ENCODE peak calls at places on chromosome 9, in nine cellular contexts. B is body of pancreas, N is K562, C is heart left ventricle, P is stomach, V is Peyer's patch, K is adrenal gland, Z is thyroid gland, F is ovary. Y is an unnamed sample.

GRCh38 chr9:37914701-37915358 is 10.9 kb upstream of the SLC25A51 start:
- DNase-seq in B (no peak), N (no peak), C (no peak), P (no peak), V (no peak), K (no peak), Z (no peak), F (no peak), Y (no peak)

GRCh38 chr9:93652604-93653592 is 76.5 kb downstream of the PHF2 start:
- DNase-seq in B (peak), N (no peak), C (no peak), P (no peak), V (no peak), K (no peak), Z (peak), F (no peak), Y (no peak)

GRCh38 chr9:79263666-79264460 is 307.9 kb upstream of the TLE4 start:
- DNase-seq in B (peak), N (no peak), C (no peak), P (no peak), V (no peak), K (peak), Z (no peak), F (no peak), Y (no peak)

GRCh38 chr9:124373851-124374250 is 41.4 kb downstream of the PSMB7 start:
- DNase-seq in B (no peak), N (no peak), C (no peak), P (no peak), V (no peak), K (no peak), Z (no peak), F (no peak), Y (no peak)

GRCh38 chr9:105413486-105414068 is 34.3 kb upstream of the FSD1L start:
- DNase-seq in B (peak), N (no peak), C (no peak), P (no peak), V (no peak), K (no peak), Z (peak), F (no peak), Y (no peak)

GRCh38 chr9:79664375-79664825 is 92.6 kb downstream of the TLE4 start:
- DNase-seq in B (no peak), N (no peak), C (no peak), P (no peak), V (no peak), K (no peak), Z (no peak), F (no peak), Y (no peak)

GRCh38 chr9:132597073-132597775 is 14.8 kb downstream of the BARHL1 start:
- DNase-seq in B (peak), N (no peak), C (peak), P (no peak), V (no peak), K (no peak), Z (peak), F (no peak), Y (peak)

GRCh38 chr9:79215819-79216218 is 355.9 kb upstream of the TLE4 start:
- DNase-seq in B (no peak), N (no peak), C (no peak), P (no peak), V (no peak), K (no peak), Z (no peak), F (no peak), Y (no peak)

GRCh38 chr9:95848764-95849163 is 26.7 kb upstream of the ERCC6L2 start:
- DNase-seq in B (no peak), N (no peak), C (no peak), P (no peak), V (no peak), K (no peak), Z (no peak), F (no peak), Y (no peak)

GRCh38 chr9:40884072-40884901 is 244.2 kb downstream of the FOXD4L6 start:
- DNase-seq in B (no peak), N (peak), C (no peak), P (no peak), V (no peak), K (no peak), Z (no peak), F (no peak), Y (no peak)

GRCh38 chr9:34651876-34652602 is at the start of gene IL11RA:
- DNase-seq in B (peak), N (peak), C (peak), P (peak), V (peak), K (peak), Z (peak), F (peak), Y (peak)

DNA sequence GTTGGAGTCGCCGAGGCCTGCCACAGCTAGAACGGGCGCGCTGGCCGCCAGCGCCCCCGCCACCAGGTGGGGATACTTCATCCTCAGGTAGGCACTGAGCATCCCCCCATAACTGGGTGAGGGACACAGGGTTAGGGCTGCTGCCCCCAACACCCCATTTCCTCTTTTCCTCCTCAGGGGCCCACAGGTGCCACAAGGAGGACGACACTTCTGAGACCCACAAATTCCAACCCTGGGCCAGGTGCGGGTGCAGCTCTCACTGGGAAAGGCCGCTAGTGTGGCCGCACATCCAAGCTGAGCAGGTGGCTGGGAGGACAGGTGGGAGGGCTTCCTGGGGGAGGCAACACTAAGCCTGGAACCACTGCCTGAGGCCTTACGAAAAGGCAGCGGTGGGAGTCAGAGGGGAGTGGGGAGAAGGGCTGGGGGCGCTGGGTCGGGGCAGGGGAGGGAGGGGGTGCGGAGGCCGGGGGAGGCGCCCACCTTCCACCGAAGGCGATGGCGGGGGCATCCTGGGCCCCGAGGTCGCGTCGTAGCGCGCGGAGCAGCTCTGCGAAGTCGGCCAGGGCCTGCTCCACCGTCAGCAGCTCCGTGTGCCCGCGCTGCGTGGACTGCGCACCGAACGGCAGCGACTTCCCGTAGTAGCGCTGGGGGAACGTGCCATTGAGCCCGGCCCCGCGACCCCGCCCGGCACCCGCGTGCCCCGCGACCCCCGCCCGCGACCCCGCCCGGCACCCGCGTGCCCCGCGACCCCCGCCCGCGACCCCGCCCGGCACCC is 961 bp downstream of the DPP7 start:
- DNase-seq in B (no peak), N (peak), C (no peak), P (no peak), V (no peak), K (no peak), Z (no peak), F (no peak), Y (no peak)
- TF ChIP-seq CTCF in B (no peak), N (no peak), C (no peak), P (no peak), V (no peak), K (no peak), Z (no peak), F (no peak), Y (no peak)

DNA sequence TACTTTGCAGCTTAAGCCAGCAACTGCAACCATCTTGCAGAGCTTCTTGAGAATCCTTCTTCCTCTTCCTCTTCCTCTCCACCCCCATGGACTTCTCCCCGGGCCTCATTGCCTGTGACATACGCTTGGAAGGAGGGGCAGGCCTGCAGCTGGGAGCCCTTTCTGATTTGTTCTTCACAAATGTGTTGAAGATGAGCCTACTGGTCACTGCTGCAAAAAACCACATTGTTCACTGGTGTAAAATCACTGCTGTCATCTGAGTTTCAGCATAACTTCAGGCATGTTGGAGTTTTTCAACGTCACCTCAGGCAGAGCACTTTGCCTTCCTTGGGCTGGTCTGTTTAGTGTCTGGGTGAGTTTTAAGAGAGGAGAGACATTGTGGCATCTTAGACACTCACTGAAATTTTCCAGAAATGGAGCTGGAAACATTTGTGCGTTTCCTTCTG is 7.9 kb downstream of the TJP2 start:
- DNase-seq in B (no peak), N (no peak), C (peak), P (no peak), V (no peak), K (no peak), Z (no peak), F (no peak), Y (no peak)
- TF ChIP-seq POLR2A in B (no peak), N (no peak), C (no peak), P (no peak), V (no peak), K (no peak), Z (no peak), F (no peak), Y (no peak)

GRCh38 chr9:110582156-110582555 is 2.6 kb upstream of the SVEP1 start:
- DNase-seq in B (no peak), N (no peak), C (no peak), P (no peak), V (no peak), K (no peak), Z (no peak), F (no peak), Y (no peak)

GRCh38 chr9:110578575-110578895 is 1.0 kb downstream of the SVEP1 start:
- DNase-seq in B (no peak), N (no peak), C (no peak), P (no peak), V (no peak), K (no peak), Z (no peak), F (no peak), Y (no peak)

GRCh38 chr9:110580850-110581249 is 1.3 kb upstream of the SVEP1 start:
- DNase-seq in B (no peak), N (no peak), C (no peak), P (no peak), V (no peak), K (no peak), Z (no peak), F (no peak), Y (no peak)

GRCh38 chr9:110578896-110579752 is at the start of gene SVEP1:
- DNase-seq in B (peak), N (no peak), C (peak), P (no peak), V (no peak), K (peak), Z (peak), F (no peak), Y (no peak)

DNA sequence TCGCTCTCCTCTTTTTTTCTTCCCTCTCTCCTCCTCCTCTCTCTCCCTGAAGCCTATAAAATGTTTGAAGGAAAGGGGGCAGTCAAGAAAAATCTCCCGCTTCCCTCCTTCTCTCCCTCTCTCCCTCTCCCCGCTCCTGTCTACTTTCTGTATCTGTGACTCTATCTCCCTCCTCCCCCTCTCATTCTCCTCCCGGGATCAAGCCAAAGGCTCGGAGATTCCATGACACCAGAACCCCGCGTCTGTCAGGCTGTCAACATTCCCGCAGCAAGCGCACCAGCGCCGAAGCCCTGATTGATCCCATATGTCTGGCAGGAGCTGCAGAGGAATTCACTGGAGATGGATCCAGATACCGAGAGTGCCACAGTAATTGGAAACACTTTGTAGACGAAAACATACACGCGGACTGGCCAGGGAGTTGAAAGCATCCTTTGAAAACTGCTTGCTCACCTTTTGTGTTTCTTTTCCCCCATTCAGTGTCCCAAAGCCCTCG is 268 bp upstream of the SVEP1 start:
- DNase-seq in B (no peak), N (no peak), C (peak), P (no peak), V (no peak), K (no peak), Z (no peak), F (no peak), Y (no peak)
- H3K4me3 ChIP-seq in B (no peak), N (no peak), C (peak), P (peak), V (peak), K (peak), Z (peak), F (peak), Y (peak)

GRCh38 chr9:136629879-136630661 is 32.6 kb upstream of the EGFL7 start:
- DNase-seq in B (peak), N (peak), C (peak), P (peak), V (peak), K (peak), Z (peak), F (no peak), Y (no peak)
- TF ChIP-seq CTCF in B (peak), N (peak), C (peak), P (no peak), V (peak), K (peak), Z (peak), F (no peak), Y (peak)

DNA sequence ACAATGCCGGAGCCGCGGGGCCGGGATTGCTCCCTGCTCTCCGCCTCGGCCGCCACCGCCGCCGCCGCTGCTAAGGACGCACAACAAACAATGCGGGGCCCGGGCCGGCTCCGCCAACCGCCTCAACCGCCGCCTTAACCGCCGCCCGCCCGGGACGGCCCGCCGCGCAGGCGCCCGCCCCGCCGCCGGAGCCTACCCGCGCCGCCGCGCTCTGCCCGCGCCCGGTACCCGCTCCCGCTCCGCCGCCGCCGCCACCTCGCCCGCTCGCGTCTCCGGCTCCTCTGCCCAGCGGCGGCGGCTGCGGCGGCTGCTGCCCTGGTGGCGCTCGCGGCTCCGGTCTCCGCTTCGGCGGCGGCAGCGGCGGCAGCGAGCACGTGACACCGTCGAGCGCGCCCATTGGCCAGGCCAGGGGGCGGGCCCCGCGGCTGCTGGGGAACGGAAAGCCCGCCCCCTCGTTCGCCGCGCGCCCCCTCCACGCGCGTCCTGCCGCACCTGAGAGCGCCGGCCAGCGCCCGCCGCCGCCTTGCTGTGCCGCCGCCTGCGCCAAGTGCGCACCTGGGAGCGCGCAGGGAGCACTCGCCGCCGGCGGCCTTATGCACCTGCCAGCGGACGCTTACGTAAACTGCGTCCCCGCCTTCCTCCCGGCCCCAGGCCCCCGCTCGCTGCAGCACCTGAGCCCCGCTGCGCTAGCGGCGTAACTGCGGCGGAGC is at the start of gene STRBP:
- DNase-seq in B (peak), N (peak), C (peak), P (peak), V (peak), K (peak), Z (peak), F (peak), Y (peak)
- TF ChIP-seq POLR2A in B (no peak), N (no peak), C (no peak), P (no peak), V (peak), K (peak), Z (peak), F (no peak), Y (no peak)

DNA sequence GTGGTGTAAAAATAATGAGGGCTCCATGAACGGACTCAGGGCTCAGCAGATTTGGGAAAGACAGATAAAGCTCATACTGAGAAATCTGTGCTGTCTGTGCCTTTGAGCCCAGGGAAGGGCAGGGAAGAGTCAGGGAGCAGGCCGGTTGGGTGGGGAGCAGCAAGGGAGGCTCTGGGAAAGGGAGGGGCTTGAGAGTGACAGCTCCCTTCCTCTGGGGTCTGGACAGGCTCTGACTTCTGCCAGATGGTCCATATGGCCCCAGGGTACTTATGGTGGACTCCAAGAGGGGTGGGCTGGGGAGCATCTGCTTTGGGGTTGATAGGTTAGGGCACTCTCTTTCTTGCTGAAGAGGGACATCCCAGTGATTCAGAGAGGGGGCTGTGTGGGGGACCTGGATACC is 2.1 kb downstream of the NPR2 start:
- DNase-seq in B (no peak), N (no peak), C (no peak), P (no peak), V (no peak), K (no peak), Z (no peak), F (no peak), Y (no peak)
- H3K4me3 ChIP-seq in B (no peak), N (no peak), C (no peak), P (no peak), V (no peak), K (no peak), Z (no peak), F (no peak), Y (no peak)

GRCh38 chr9:129548571-129549135 is 72.2 kb downstream of the C9orf50 start:
- DNase-seq in B (no peak), N (no peak), C (peak), P (no peak), V (no peak), K (peak), Z (peak), F (peak), Y (no peak)
- TF ChIP-seq CTCF in B (no peak), N (no peak), C (no peak), P (no peak), V (no peak), K (no peak), Z (no peak), F (no peak), Y (no peak)

GRCh38 chr9:16970321-16970720 is 99.9 kb upstream of the BNC2 start:
- DNase-seq in B (no peak), N (no peak), C (no peak), P (no peak), V (no peak), K (no peak), Z (no peak), F (no peak), Y (no peak)
- TF ChIP-seq POLR2A in B (no peak), N (no peak), C (no peak), P (no peak), V (no peak), K (no peak), Z (no peak), F (no peak), Y (no peak)

DNA sequence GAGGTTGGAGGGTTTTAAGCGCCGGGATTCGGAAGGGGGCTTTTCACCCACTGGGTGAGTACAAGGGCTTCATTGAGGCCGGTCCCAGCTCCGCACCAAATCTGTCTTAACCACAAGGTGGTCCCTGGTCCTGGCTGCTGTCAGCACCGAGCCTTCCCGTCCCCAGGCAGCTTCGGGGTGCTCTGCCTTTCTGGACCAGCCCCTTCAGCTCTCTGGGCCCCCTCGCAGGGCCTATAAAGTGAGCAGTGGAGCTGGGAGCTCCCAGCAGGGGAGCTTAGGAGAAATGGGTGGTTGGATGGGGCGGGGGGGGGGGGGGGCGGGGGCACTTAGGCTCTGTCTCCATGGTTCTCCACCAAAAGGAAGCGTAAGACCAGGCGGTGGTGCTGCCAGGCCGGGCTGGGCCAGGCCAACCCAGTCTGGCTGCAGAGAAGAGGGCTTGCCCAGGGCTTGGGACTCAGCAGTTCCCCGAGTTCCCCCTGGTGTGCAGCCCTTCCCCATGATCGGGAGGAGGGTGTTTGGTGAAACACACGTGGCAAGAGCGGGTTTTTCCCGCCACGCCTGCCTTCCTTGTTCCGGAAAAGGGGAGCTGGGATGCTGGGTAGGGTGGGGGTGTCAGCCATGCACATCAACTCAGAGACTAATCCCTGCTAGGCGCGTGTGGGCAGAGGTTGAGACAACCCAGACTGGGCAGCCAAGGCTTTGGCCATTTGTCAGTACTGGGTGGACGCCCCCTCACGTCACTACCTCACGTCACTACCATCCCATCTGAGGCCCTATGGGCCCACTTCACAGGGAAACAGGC is 32.7 kb downstream of the PRRX2 start:
- DNase-seq in B (peak), N (no peak), C (peak), P (no peak), V (no peak), K (no peak), Z (peak), F (peak), Y (no peak)
- H3K4me3 ChIP-seq in B (no peak), N (no peak), C (no peak), P (peak), V (no peak), K (peak), Z (peak), F (peak), Y (peak)

Y was measured in breast epithelium.